ENCODE peak calls at places on chromosomes 5 and 9, in ten cellular contexts. F, Z, L, R, G, B, P, U, H and V are unnamed samples.

GRCh38 chr5:81971086-81971693 is 633 bp upstream of the ATG10 start:
- DNase-seq in Z (no peak), P (peak; percentile 21), F (peak; percentile 34), R (no peak), H (no peak), G (peak; percentile 25), L (peak; percentile 21), B (no peak), U (no peak), V (no peak)

GRCh38 chr5:6710551-6711318 is 2.5 kb upstream of the TENT4A start:
- DNase-seq in P (no peak), L (no peak), R (no peak), B (no peak), H (no peak), U (no peak), F (no peak), G (no peak), Z (no peak), V (no peak)

GRCh38 chr5:60455589-60455988 is 244.4 kb downstream of the DEPDC1B start:
- DNase-seq in Z (no peak), U (no peak), G (no peak), P (no peak), B (no peak), H (no peak), F (no peak), L (no peak), R (no peak), V (no peak)

GRCh38 chr9:110531776-110532175 is 47.8 kb downstream of the SVEP1 start:
- DNase-seq in F (no peak), Z (no peak), G (no peak), L (peak; percentile 55), R (no peak), P (no peak), B (no peak), H (no peak), U (no peak), V (no peak)

GRCh38 chr5:66694036-66694435 is 97.8 kb downstream of the MAST4 start:
- DNase-seq in L (no peak), G (no peak), R (no peak), U (no peak), B (no peak), H (no peak), P (no peak), Z (no peak), F (no peak), V (no peak)

GRCh38 chr9:16282216-16282615 is 588.3 kb downstream of the BNC2 start:
- DNase-seq in F (no peak), P (no peak), H (peak; percentile 49), R (no peak), G (no peak), L (peak; percentile 75), Z (no peak), B (no peak), U (no peak), V (no peak)

GRCh38 chr9:124260769-124261603 is 3.2 kb downstream of the NEK6 start:
- DNase-seq in H (peak; percentile 78), L (peak; percentile 69), B (no peak), Z (peak; percentile 63), P (no peak), F (no peak), G (peak; percentile 45), U (no peak), R (no peak), V (no peak)

GRCh38 chr9:93097496-93098205 is 1.6 kb downstream of the CARD19 start:
- DNase-seq in B (peak; percentile 49), Z (peak; percentile 45), H (peak; percentile 9), L (peak; percentile 12), F (no peak), P (no peak), U (no peak), G (peak; percentile 44), R (no peak), V (no peak)

GRCh38 chr5:128101676-128102075 is 18.1 kb downstream of the SLC12A2 start:
- DNase-seq in P (no peak), H (no peak), G (no peak), R (no peak), Z (no peak), B (no peak), L (no peak), F (no peak), U (no peak), V (no peak)

GRCh38 chr5:68544656-68545565 is 329.4 kb downstream of the PIK3R1 start:
- DNase-seq in B (no peak), H (peak; percentile 53), P (no peak), R (no peak), G (peak; percentile 26), F (no peak), L (peak; percentile 45), U (no peak), Z (no peak), V (no peak)

GRCh38 chr5:67160985-67161384 is 35.6 kb downstream of the CD180 start:
- DNase-seq in R (no peak), P (no peak), B (no peak), H (peak; percentile 87), F (peak; percentile 79), Z (no peak), L (peak; percentile 57), U (no peak), G (no peak), V (no peak)

GRCh38 chr5:14727428-14727865 is 62.9 kb downstream of the OTULIN start:
- DNase-seq in U (peak; percentile 71), P (peak; percentile 89), G (peak; percentile 78), L (peak; percentile 81), B (peak; percentile 78), R (peak; percentile 80), Z (peak; percentile 93), H (peak; percentile 92), F (peak; percentile 66), V (peak; percentile 69)

GRCh38 chr9:69157751-69158466 is 16.2 kb upstream of the TJP2 start:
- DNase-seq in L (peak; percentile 84), F (no peak), H (no peak), G (no peak), U (no peak), Z (peak; percentile 48), B (no peak), R (no peak), P (no peak), V (no peak)

GRCh38 chr5:174514983-174515394 is 209.4 kb upstream of the MSX2 start:
- DNase-seq in L (no peak), H (no peak), Z (no peak), P (peak; percentile 26), G (no peak), B (no peak), U (no peak), F (no peak), R (no peak), V (no peak)

GRCh38 chr5:129906177-129906887 is 2.1 kb downstream of the CHSY3 start:
- DNase-seq in Z (peak; percentile 70), H (no peak), F (no peak), B (no peak), L (no peak), U (peak; percentile 9), G (peak; percentile 7), R (peak; percentile 11), P (peak; percentile 42), V (no peak)

GRCh38 chr5:71957431-71957934 is 149.8 kb upstream of the MAP1B start:
- DNase-seq in P (no peak), L (no peak), F (no peak), G (no peak), R (no peak), H (no peak), B (no peak), U (no peak), Z (no peak), V (no peak)

GRCh38 chr5:71954329-71954728 is 152.9 kb upstream of the MAP1B start:
- DNase-seq in H (no peak), G (no peak), F (no peak), Z (peak; percentile 61), L (no peak), U (no peak), B (no peak), R (no peak), P (no peak), V (no peak)

GRCh38 chr5:71955718-71956117 is 151.6 kb upstream of the MAP1B start:
- DNase-seq in L (no peak), U (no peak), P (no peak), B (no peak), R (no peak), Z (no peak), F (no peak), G (no peak), H (peak; percentile 18), V (no peak)

DNA sequence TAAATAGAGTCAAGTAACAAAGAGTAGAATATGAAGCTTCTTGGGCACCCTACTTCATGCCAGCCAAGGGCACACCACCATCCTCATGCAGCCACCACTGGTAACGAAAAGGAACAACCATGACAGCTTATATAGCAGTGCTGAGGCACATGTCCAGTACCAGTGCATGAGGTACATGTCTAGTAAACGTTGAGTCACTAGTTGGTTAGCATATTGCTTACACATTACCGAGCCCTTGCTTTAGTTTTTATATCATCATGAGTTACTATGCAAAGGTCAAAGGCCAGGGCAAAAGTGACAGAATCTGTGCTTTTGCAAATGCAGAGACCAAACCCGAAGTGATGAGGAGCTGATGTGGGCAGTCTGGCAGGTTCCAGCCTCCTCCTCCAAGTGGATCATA is 147.1 kb upstream of the MAP1B start:
- DNase-seq in H (peak; percentile 34), Z (no peak), B (no peak), L (no peak), R (no peak), P (no peak), G (no peak), F (no peak), U (no peak), V (no peak)
- H3K9me3 ChIP-seq in H (no peaks in the 10 kb centered on the region), Z (no peaks in the 10 kb centered on the region), B (no peaks in the 10 kb centered on the region), L (no peaks in the 10 kb centered on the region), R (no peaks in the 10 kb centered on the region), P (no peaks in the 10 kb centered on the region), G (no peaks in the 10 kb centered on the region), F (no peaks in the 10 kb centered on the region), U (no peaks in the 10 kb centered on the region), V (no peaks in the 10 kb centered on the region)

GRCh38 chr5:18882162-18882561 is 1105.8 kb downstream of the CDH18 start:
- DNase-seq in R (no peak), G (no peak), F (no peak), B (no peak), P (no peak), H (peak; percentile 90), U (no peak), Z (no peak), L (no peak), V (no peak)
- H3K9me3 ChIP-seq in R (no peaks in the 10 kb centered on the region), G (no peaks in the 10 kb centered on the region), F (no peaks in the 10 kb centered on the region), B (no peaks in the 10 kb centered on the region), P (no peaks in the 10 kb centered on the region), H (no peaks in the 10 kb centered on the region), U (no peaks in the 10 kb centered on the region), Z (no peaks in the 10 kb centered on the region), L (peaks cover 4% of the 10 kb centered on the region), V (no peaks in the 10 kb centered on the region)

GRCh38 chr5:162550236-162550635 is 482.7 kb downstream of the GABRG2 start:
- DNase-seq in U (no peak), L (no peak), B (no peak), G (no peak), R (no peak), P (no peak), H (no peak), Z (no peak), F (no peak), V (no peak)
- H3K9me3 ChIP-seq in U (no peaks in the 10 kb centered on the region), L (peaks cover 6% of the 10 kb centered on the region), B (no peaks in the 10 kb centered on the region), G (peaks cover 5% of the 10 kb centered on the region), R (peaks cover 6% of the 10 kb centered on the region), P (no peaks in the 10 kb centered on the region), H (no peaks in the 10 kb centered on the region), Z (peaks cover 10% of the 10 kb centered on the region), F (no peaks in the 10 kb centered on the region), V (no peaks in the 10 kb centered on the region)

DNA sequence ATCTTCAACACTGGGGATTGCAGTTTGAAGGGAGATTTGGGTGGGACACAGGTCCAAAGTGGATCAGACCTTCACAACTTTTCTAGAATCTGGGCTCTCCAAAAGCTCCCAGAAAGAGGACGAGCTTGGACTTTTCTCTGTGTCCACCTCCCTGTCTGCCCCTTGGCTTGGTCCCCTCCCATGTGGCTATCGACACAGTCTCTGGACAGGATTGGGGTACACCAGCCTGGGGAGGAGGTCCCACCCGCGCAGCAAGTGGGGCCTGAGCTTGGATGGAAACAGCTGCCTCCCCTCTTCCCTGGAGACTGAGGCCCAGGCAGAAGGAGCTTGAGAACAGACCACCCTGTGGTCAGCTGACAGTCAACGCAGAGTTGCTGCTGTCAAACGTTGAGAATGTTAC is 84.6 kb upstream of the FCN1 start:
- DNase-seq in H (no peak), U (no peak), F (no peak), R (no peak), P (no peak), B (no peak), G (no peak), Z (no peak), L (no peak), V (no peak)
- H3K9me3 ChIP-seq in H (peaks cover 4% of the 10 kb centered on the region), U (no peaks in the 10 kb centered on the region), F (no peaks in the 10 kb centered on the region), R (peaks cover 21% of the 10 kb centered on the region), P (peaks cover 14% of the 10 kb centered on the region), B (peaks cover 4% of the 10 kb centered on the region), G (peaks cover 20% of the 10 kb centered on the region), Z (peaks cover 51% of the 10 kb centered on the region), L (peaks cover 28% of the 10 kb centered on the region), V (no peaks in the 10 kb centered on the region)